ENCODE peak calls at places on chromosomes 7 and 10, in four cellular contexts. O is ascending aorta, P is tibial artery, M is breast epithelium. N is an unnamed sample.

GRCh38 chr7:37394158-37394557 is 54.5 kb downstream of the ELMO1 start:
- DNase-seq in O (no peak), P (no peak), M (no peak), N (no peak)

GRCh38 chr10:44395396-44395795 is 10.5 kb upstream of the CXCL12 start:
- DNase-seq in O (no peak), P (no peak), M (no peak), N (no peak)

GRCh38 chr10:62907470-62908212 is 91.5 kb upstream of the EGR2 start:
- DNase-seq in O (no peak), P (no peak), M (no peak), N (no peak)

GRCh38 chr10:92747600-92747999 is 57.8 kb downstream of the HHEX start:
- DNase-seq in O (no peak), P (no peak), M (no peak), N (no peak)

GRCh38 chr10:11728353-11728752 is 13.8 kb upstream of the ECHDC3 start:
- DNase-seq in O (no peak), P (no peak), M (no peak), N (no peak)

GRCh38 chr7:47556511-47557180 is 25.3 kb downstream of the TNS3 start:
- DNase-seq in O (no peak), P (no peak), M (no peak), N (no peak)

GRCh38 chr7:37344886-37345579 is 103.6 kb downstream of the ELMO1 start:
- DNase-seq in O (no peak), P (no peak), M (no peak), N (no peak)

GRCh38 chr7:21771261-21771660 is 174.4 kb downstream of the CDCA7L start:
- DNase-seq in O (no peak), P (no peak), M (no peak), N (no peak)

GRCh38 chr10:81920213-81920829 is 45.3 kb downstream of the NRG3 start:
- DNase-seq in O (no peak), P (no peak), M (no peak), N (no peak)

GRCh38 chr7:123191132-123191531 is 8.6 kb downstream of the SLC13A1 start:
- DNase-seq in O (no peak), P (no peak), M (no peak), N (no peak)

GRCh38 chr7:28618383-28618782 is 206.1 kb downstream of the CREB5 start:
- DNase-seq in O (no peak), P (no peak), M (no peak), N (no peak)

GRCh38 chr7:144388950-144389349 is 14.5 kb downstream of the NOBOX start:
- DNase-seq in O (no peak), P (peak), M (no peak), N (no peak)

GRCh38 chr7:34158311-34158710 is 253.0 kb downstream of the BMPER start:
- DNase-seq in O (no peak), P (peak), M (no peak), N (no peak)

GRCh38 chr10:100728928-100729876 is 16.2 kb upstream of the PAX2 start:
- DNase-seq in O (no peak), P (no peak), M (no peak), N (no peak)

GRCh38 chr7:20509892-20510645 is 105.4 kb upstream of the ABCB5 start:
- DNase-seq in O (no peak), P (no peak), M (no peak), N (no peak)

GRCh38 chr7:17299477-17299991 is 1.1 kb downstream of the AHR start:
- DNase-seq in O (no peak), P (no peak), M (no peak), N (no peak)

GRCh38 chr7:36391436-36392198 is 2.0 kb downstream of the ANLN start:
- DNase-seq in O (no peak), P (no peak), M (no peak), N (no peak)

GRCh38 chr7:143120696-143121405 is 11.0 kb upstream of the PIP start:
- DNase-seq in O (no peak), P (no peak), M (no peak), N (no peak)

GRCh38 chr7:37921340-37921805 is 933 bp downstream of the EPDR1 start:
- DNase-seq in O (no peak), P (peak), M (no peak), N (no peak)

GRCh38 chr10:123563994-123564393 is 102.2 kb upstream of the GPR26 start:
- DNase-seq in O (no peak), P (no peak), M (peak), N (no peak)

GRCh38 chr7:28093617-28094232 is 86.9 kb downstream of the JAZF1 start:
- DNase-seq in O (no peak), P (peak), M (no peak), N (no peak)

GRCh38 chr10:117175215-117175900 is 21.9 kb upstream of the KCNK18 start:
- DNase-seq in O (no peak), P (no peak), M (no peak), N (no peak)

GRCh38 chr10:115854740-115855435 is 418.1 kb downstream of the GFRA1 start:
- DNase-seq in O (no peak), P (no peak), M (no peak), N (no peak)

GRCh38 chr7:36208997-36209813 is 56.2 kb downstream of the EEPD1 start:
- DNase-seq in O (no peak), P (no peak), M (no peak), N (peak)

GRCh38 chr7:112889268-112889667 is 99.1 kb upstream of the TMEM168 start:
- DNase-seq in O (no peak), P (no peak), M (no peak), N (no peak)

GRCh38 chr7:28708458-28708951 is 249.6 kb downstream of the TRIL start:
- DNase-seq in O (no peak), P (no peak), M (no peak), N (no peak)

GRCh38 chr7:107044347-107045194 is at the start of gene PRKAR2B:
- DNase-seq in O (no peak), P (peak), M (peak), N (peak)

GRCh38 chr7:107043916-107044346 is 574 bp upstream of the PRKAR2B start:
- DNase-seq in O (no peak), P (no peak), M (no peak), N (no peak)

GRCh38 chr7:107045195-107045960 is 873 bp downstream of the PRKAR2B start:
- DNase-seq in O (no peak), P (no peak), M (no peak), N (no peak)

GRCh38 chr7:107046511-107047259 is 2.2 kb downstream of the PRKAR2B start:
- DNase-seq in O (no peak), P (no peak), M (no peak), N (no peak)

DNA sequence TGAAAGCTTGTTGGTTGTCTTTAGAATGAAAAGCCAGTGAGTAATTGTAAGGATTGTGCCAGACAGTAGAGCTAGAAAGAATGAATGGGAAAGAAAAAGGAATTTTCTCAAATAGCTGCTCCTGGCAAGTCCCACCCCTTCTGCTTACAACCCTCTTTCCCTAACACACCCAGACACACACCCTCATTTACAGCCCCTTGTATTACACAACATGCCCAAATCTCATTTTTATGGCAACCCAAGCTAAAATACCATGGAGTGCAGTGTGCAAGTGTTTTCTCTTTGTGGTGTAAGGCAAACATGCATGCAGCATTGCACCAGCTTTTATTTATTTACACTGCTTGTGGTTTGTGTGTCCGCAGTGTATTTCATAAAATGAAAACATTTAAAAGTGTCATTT is 1.5 kb downstream of the PRKAR2B start:
- DNase-seq in O (no peak), P (no peak), M (no peak), N (no peak)
- H3K27ac ChIP-seq in O (no peak), P (no peak), M (no peak), N (no peak)

GRCh38 chr7:15503603-15504280 is 58.1 kb downstream of the AGMO start:
- DNase-seq in O (no peak), P (no peak), M (no peak), N (no peak)
- TF ChIP-seq CTCF in O (no peak), P (no peak), M (no peak), N (no peak)

GRCh38 chr7:101615446-101615845 is 13.7 kb downstream of the MYL10 start:
- DNase-seq in O (no peak), P (no peak), M (no peak), N (no peak)
- H3K27ac ChIP-seq in O (peak), P (peak), M (no peak), N (no peak)

GRCh38 chr7:66493235-66494181 is 135.2 kb upstream of the KCTD7 start:
- DNase-seq in O (peak), P (peak), M (peak), N (peak)
- TF ChIP-seq CTCF in O (peak), P (peak), M (peak), N (no peak)

GRCh38 chr10:103038570-103038969 is 120.5 kb downstream of the CNNM2 start:
- DNase-seq in O (no peak), P (no peak), M (no peak), N (no peak)
- H3K27ac ChIP-seq in O (peak), P (peak), M (no peak), N (no peak)

DNA sequence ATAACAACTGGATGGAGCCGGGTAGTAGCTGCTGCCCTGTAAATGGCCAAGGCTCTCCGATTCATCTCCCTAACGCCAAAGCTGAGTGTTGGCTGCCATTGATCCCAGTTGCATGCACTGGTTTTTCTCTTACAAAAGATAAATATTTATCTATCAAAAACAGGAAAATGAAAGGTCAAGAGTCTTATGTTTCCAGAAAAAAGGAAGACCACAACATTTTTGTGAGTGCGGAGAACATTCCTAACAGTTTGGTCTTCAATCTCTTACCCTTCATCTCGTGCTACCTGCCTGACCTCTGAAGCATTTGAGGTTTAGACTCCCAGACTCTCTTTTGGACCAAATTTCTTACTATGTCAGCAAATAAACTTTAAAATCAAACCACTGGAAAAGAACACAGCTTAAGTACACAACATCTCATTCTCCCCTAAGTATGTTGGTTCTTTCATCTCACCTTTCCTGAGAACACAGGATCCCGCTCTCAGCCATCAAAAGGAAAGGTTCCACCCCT is 61.6 kb downstream of the SORBS1 start:
- DNase-seq in O (no peak), P (no peak), M (no peak), N (no peak)
- TF ChIP-seq CTCF in O (no peak), P (no peak), M (no peak), N (no peak)

N was measured in CD4-positive, alpha-beta T cell.